ENCODE peak calls at places on chromosomes 16 and 17, in four cellular contexts. One of them, this sample, is unnamed. For H3K4me1, the result is how much of the 10 kb centered on the place peaks cover.

GRCh38 chr17:27496501-27496943 is 40.3 kb downstream of the KSR1 start:
- DNase-seq in aorta: peak
- DNase-seq in pancreas: peak
- DNase-seq in adipocyte: no peak
- DNase-seq in this sample: no peak

GRCh38 chr16:67185003-67185865 is 1.5 kb upstream of the MATCAP1 start:
- DNase-seq in pancreas: peak
- DNase-seq in aorta: peak
- DNase-seq in adipocyte: peak
- DNase-seq in this sample: peak

GRCh38 chr16:86894168-86894567 is 315.8 kb downstream of the FOXL1 start:
- DNase-seq in adipocyte: no peak
- DNase-seq in pancreas: no peak
- DNase-seq in aorta: no peak
- DNase-seq in this sample: no peak

GRCh38 chr17:67520282-67520906 is 143.3 kb downstream of the PITPNC1 start:
- DNase-seq in adipocyte: peak
- DNase-seq in aorta: no peak
- DNase-seq in pancreas: no peak
- DNase-seq in this sample: no peak

GRCh38 chr16:31695667-31696066 is 168.0 kb downstream of the AHSP start:
- DNase-seq in aorta: no peak
- DNase-seq in pancreas: no peak
- DNase-seq in adipocyte: no peak
- DNase-seq in this sample: no peak

GRCh38 chr16:70162041-70162451 is 11.5 kb upstream of the CLEC18C start:
- DNase-seq in aorta: peak
- DNase-seq in adipocyte: peak
- DNase-seq in pancreas: no peak
- DNase-seq in this sample: no peak

GRCh38 chr17:2087597-2088211 is 32.8 kb downstream of the HIC1 start:
- DNase-seq in adipocyte: no peak
- DNase-seq in pancreas: no peak
- DNase-seq in aorta: no peak
- DNase-seq in this sample: no peak

GRCh38 chr17:31431795-31432658 is 40.6 kb downstream of the RAB11FIP4 start:
- DNase-seq in pancreas: no peak
- DNase-seq in aorta: peak
- DNase-seq in adipocyte: no peak
- DNase-seq in this sample: no peak

GRCh38 chr16:88389621-88390160 is 6.9 kb downstream of the ZNF469 start:
- DNase-seq in aorta: no peak
- DNase-seq in pancreas: no peak
- DNase-seq in adipocyte: no peak
- DNase-seq in this sample: no peak

GRCh38 chr17:83088451-83089321 is 9.3 kb downstream of the METRNL start:
- DNase-seq in aorta: no peak
- DNase-seq in pancreas: no peak
- DNase-seq in adipocyte: no peak
- DNase-seq in this sample: no peak
- H3K4me1 ChIP-seq in aorta: under half
- H3K4me1 ChIP-seq in pancreas: under half
- H3K4me1 ChIP-seq in adipocyte: half or more
- H3K4me1 ChIP-seq in this sample: half or more

GRCh38 chr17:50219939-50220465 is 18.6 kb upstream of the COL1A1 start:
- DNase-seq in adipocyte: peak
- DNase-seq in aorta: no peak
- DNase-seq in pancreas: no peak
- DNase-seq in this sample: peak

GRCh38 chr17:50222922-50223321 is 21.5 kb upstream of the COL1A1 start:
- DNase-seq in pancreas: no peak
- DNase-seq in aorta: no peak
- DNase-seq in adipocyte: no peak
- DNase-seq in this sample: no peak

GRCh38 chr17:50219345-50219744 is 17.9 kb upstream of the COL1A1 start:
- DNase-seq in aorta: no peak
- DNase-seq in pancreas: no peak
- DNase-seq in adipocyte: peak
- DNase-seq in this sample: no peak

GRCh38 chr17:50220811-50221210 is 19.4 kb upstream of the COL1A1 start:
- DNase-seq in aorta: no peak
- DNase-seq in adipocyte: no peak
- DNase-seq in pancreas: no peak
- DNase-seq in this sample: no peak

GRCh38 chr17:50221500-50222480 is 20.4 kb upstream of the COL1A1 start:
- DNase-seq in adipocyte: peak
- DNase-seq in pancreas: no peak
- DNase-seq in aorta: peak
- DNase-seq in this sample: no peak
- H3K4me1 ChIP-seq in adipocyte: half or more
- H3K4me1 ChIP-seq in pancreas: under half
- H3K4me1 ChIP-seq in aorta: under half
- H3K4me1 ChIP-seq in this sample: under half

GRCh38 chr17:72517413-72518237 is 396.8 kb downstream of the SOX9 start:
- DNase-seq in adipocyte: no peak
- DNase-seq in aorta: no peak
- DNase-seq in pancreas: no peak
- DNase-seq in this sample: no peak
- H3K4me1 ChIP-seq in adipocyte: under half
- H3K4me1 ChIP-seq in aorta: under half
- H3K4me1 ChIP-seq in pancreas: half or more
- H3K4me1 ChIP-seq in this sample: under half

DNA sequence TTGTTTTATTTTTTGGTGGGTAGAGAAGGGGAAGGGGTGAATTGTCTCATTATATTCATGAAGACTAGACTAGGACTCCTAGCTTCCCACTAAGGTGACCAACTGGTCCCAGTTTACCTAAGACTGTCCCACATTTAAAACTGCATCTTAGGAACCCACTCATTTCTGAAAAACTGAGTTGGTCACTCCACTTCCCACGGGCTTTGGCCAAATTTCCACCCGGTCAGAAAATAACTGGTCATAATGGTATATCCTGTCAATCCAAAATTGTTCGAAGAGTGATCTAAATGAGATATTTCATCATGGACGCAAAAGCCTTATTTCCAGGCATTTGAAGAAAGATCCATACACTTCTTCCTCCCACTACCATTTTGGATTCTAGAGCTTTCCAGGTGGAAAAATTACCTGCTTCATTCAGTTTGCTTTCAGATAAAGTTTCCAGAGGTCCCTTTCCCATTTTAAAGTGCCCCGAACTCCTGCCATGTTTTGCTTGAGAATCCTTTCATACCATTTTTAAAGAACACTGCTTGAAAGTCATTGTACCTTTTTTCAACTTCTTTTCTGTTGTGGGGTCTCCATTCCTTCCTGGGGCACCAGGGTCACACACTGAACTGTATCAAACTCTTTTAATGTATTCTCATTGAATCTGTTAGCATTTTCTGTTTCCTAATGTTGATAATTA is 21.8 kb upstream of the ZFHX3 start:
- DNase-seq in aorta: peak
- DNase-seq in adipocyte: no peak
- DNase-seq in pancreas: no peak
- DNase-seq in this sample: no peak
- H3K4me1 ChIP-seq in aorta: under half
- H3K4me1 ChIP-seq in adipocyte: under half
- H3K4me1 ChIP-seq in pancreas: under half
- H3K4me1 ChIP-seq in this sample: under half

DNA sequence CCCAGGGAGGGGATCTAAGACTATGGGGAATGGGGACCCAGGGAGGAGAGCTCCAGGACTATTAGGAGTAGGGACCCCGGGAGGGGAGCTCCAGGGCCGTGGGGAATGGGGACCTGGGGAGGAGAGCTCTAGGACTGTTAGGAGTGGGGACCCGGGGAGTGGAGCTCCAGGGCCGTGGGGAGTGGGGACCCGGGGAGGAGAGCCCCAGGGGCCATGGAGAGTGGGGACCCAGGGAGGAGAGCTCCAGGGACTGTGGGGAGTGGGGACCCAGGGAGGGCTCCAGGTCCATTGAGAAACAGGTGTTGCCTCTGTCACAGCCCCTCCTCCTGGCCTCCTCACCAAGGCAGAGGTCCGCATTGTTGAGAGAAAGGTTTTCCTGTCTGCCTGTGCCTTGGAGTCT is 16.0 kb downstream of the MPRIP start:
- DNase-seq in adipocyte: no peak
- DNase-seq in pancreas: no peak
- DNase-seq in aorta: peak
- DNase-seq in this sample: no peak
- H3K4me1 ChIP-seq in adipocyte: under half
- H3K4me1 ChIP-seq in pancreas: under half
- H3K4me1 ChIP-seq in aorta: under half
- H3K4me1 ChIP-seq in this sample: under half

GRCh38 chr16:46686815-46687473 is 2.0 kb downstream of the VPS35 start:
- DNase-seq in pancreas: no peak
- DNase-seq in aorta: no peak
- DNase-seq in adipocyte: no peak
- DNase-seq in this sample: no peak
- H3K4me1 ChIP-seq in pancreas: under half
- H3K4me1 ChIP-seq in aorta: under half
- H3K4me1 ChIP-seq in adipocyte: under half
- H3K4me1 ChIP-seq in this sample: under half